ENCODE peak calls at places on chromosomes 2 and 18, in six cellular contexts. B, L, E, V, N and D are unnamed samples.

GRCh38 chr2:240874715-240875227 is 6.1 kb downstream of the AGXT start:
- DNase-seq in E (no peak), N (no peak), V (no peak), L (no peak), B (no peak), D (no peak)

GRCh38 chr2:205903549-205904129 is 182.3 kb downstream of the INO80D start:
- DNase-seq in E (peak; percentile 24), V (no peak), B (peak; percentile 12), N (peak; percentile 36), L (no peak), D (peak; percentile 38)

GRCh38 chr2:79621755-79622154 is 108.9 kb downstream of the CTNNA2 start:
- DNase-seq in L (no peak), B (no peak), N (no peak), E (no peak), V (no peak), D (no peak)

GRCh38 chr2:201932511-201932910 is 101.1 kb upstream of the FZD7 start:
- DNase-seq in L (no peak), E (no peak), V (no peak), B (peak; percentile 47), N (no peak), D (no peak)

GRCh38 chr18:45702871-45703270 is 21.1 kb upstream of the SLC14A1 start:
- DNase-seq in V (no peak), B (no peak), E (no peak), N (no peak), L (no peak), D (no peak)

GRCh38 chr2:200471324-200471848 is 38.5 kb downstream of the KCTD18 start:
- DNase-seq in N (peak; percentile 31), L (peak; percentile 56), E (peak; percentile 38), V (no peak), B (peak; percentile 54), D (peak; percentile 37)

GRCh38 chr2:14363137-14363536 is 269.4 kb upstream of the LRATD1 start:
- DNase-seq in V (no peak), N (no peak), E (no peak), L (no peak), B (no peak), D (no peak)

GRCh38 chr2:149080964-149081363 is 42.5 kb downstream of the LYPD6B start:
- DNase-seq in V (no peak), E (no peak), N (no peak), L (no peak), B (peak; percentile 14), D (peak; percentile 81)

GRCh38 chr2:47021301-47022009 is 105.8 kb upstream of the MCFD2 start:
- DNase-seq in E (no peak), V (no peak), L (no peak), N (no peak), B (no peak), D (peak; percentile 39)

GRCh38 chr18:36448384-36449290 is 151.1 kb downstream of the FHOD3 start:
- DNase-seq in B (no peak), N (no peak), E (no peak), V (no peak), L (no peak), D (no peak)

GRCh38 chr2:224401641-224402342 is at the start of gene FAM124B:
- DNase-seq in V (peak; percentile 86), N (peak; percentile 56), L (peak; percentile 33), B (no peak), E (peak; percentile 68), D (peak; percentile 56)

GRCh38 chr2:203591642-203592041 is 56.5 kb upstream of the RAPH1 start:
- DNase-seq in V (no peak), E (peak; percentile 38), N (no peak), B (no peak), L (no peak), D (no peak)

GRCh38 chr18:49006641-49007136 is 55.9 kb upstream of the SMAD7 start:
- DNase-seq in N (peak; percentile 81), B (no peak), E (no peak), L (no peak), V (no peak), D (no peak)

GRCh38 chr2:46689993-46690392 is 210.6 kb downstream of the TMEM247 start:
- DNase-seq in B (no peak), E (peak; percentile 67), L (no peak), N (no peak), V (no peak), D (peak; percentile 40)

GRCh38 chr2:3465844-3466481 is 53.4 kb downstream of the ADI1 start:
- DNase-seq in E (peak; percentile 95), L (no peak), V (no peak), N (peak; percentile 83), B (no peak), D (peak; percentile 81)

GRCh38 chr2:106030287-106031268 is 163.5 kb downstream of the UXS1 start:
- DNase-seq in E (peak; percentile 77), V (peak; percentile 86), N (peak; percentile 49), L (peak; percentile 63), B (peak; percentile 27), D (peak; percentile 39)

GRCh38 chr2:238945433-238946150 is 97.7 kb downstream of the TWIST2 start:
- DNase-seq in B (no peak), L (no peak), V (peak; percentile 86), N (peak; percentile 27), E (peak; percentile 58), D (peak; percentile 72)

GRCh38 chr2:69797235-69797634 is 32.2 kb upstream of the GMCL1 start:
- DNase-seq in N (no peak), B (no peak), L (no peak), E (no peak), V (no peak), D (no peak)